ENCODE peak calls at places on chromosomes 3 and 15, in seven cellular contexts. P is GM13976; Y is GM06990; C is cardiac muscle cell; M is heart right ventricle; U is breast epithelium; E is CD4-positive, alpha-beta T cell. N is an unnamed sample.

GRCh38 chr15:64844576-64845140 is 2.9 kb downstream of the PLEKHO2 start:
- DNase-seq in P (no peak), Y (no peak), C (no peak), M (no peak), U (no peak), E (no peak), N (no peak)

GRCh38 chr15:63463030-63463429 is 41.4 kb upstream of the USP3 start:
- DNase-seq in P (no peak), Y (no peak), C (no peak), M (no peak), U (no peak), E (no peak), N (no peak)

GRCh38 chr3:122929188-122929465 is 98.4 kb downstream of the SEMA5B start:
- DNase-seq in P (no peak), Y (no peak), C (no peak), M (no peak), U (no peak), E (no peak), N (no peak)

GRCh38 chr15:80105193-80105984 is 45.9 kb downstream of the ZFAND6 start:
- DNase-seq in P (no peak), Y (no peak), C (no peak), M (no peak), U (no peak), E (no peak), N (no peak)

GRCh38 chr15:67178569-67179210 is 75.8 kb downstream of the AAGAB start:
- DNase-seq in P (no peak), Y (no peak), C (peak), M (no peak), U (no peak), E (no peak), N (no peak)

GRCh38 chr3:112681822-112682325 is 40.9 kb upstream of the CCDC80 start:
- DNase-seq in P (no peak), Y (no peak), C (no peak), M (no peak), U (no peak), E (no peak), N (no peak)

GRCh38 chr3:158103956-158104338 is 2.3 kb downstream of the SHOX2 start:
- DNase-seq in P (no peak), Y (no peak), C (no peak), M (no peak), U (no peak), E (no peak), N (no peak)

GRCh38 chr15:68615301-68615700 is 36.5 kb downstream of the CORO2B start:
- DNase-seq in P (no peak), Y (no peak), C (no peak), M (no peak), U (no peak), E (no peak), N (no peak)

GRCh38 chr15:27410986-27411385 is 440.0 kb downstream of the GABRG3 start:
- DNase-seq in P (no peak), Y (no peak), C (no peak), M (no peak), U (no peak), E (no peak), N (no peak)

GRCh38 chr3:8539419-8539818 is 37.8 kb downstream of the LMCD1 start:
- DNase-seq in P (no peak), Y (no peak), C (no peak), M (no peak), U (no peak), E (no peak), N (no peak)

GRCh38 chr15:86079491-86080266 is at the start of gene AGBL1:
- DNase-seq in P (no peak), Y (no peak), C (no peak), M (no peak), U (no peak), E (no peak), N (no peak)

GRCh38 chr15:85496551-85497545 is 116.4 kb downstream of the AKAP13 start:
- DNase-seq in P (no peak), Y (no peak), C (no peak), M (no peak), U (no peak), E (no peak), N (no peak)

GRCh38 chr3:46981932-46982471 is 2.5 kb downstream of the NBEAL2 start:
- DNase-seq in P (no peak), Y (no peak), C (no peak), M (no peak), U (peak), E (no peak), N (no peak)

GRCh38 chr3:47781326-47781684 is 388 bp downstream of the SMARCC1 start:
- DNase-seq in P (peak), Y (peak), C (peak), M (peak), U (peak), E (peak), N (peak)

GRCh38 chr15:80967451-80967850 is 22.2 kb downstream of the MESD start:
- DNase-seq in P (no peak), Y (no peak), C (peak), M (no peak), U (peak), E (no peak), N (no peak)

GRCh38 chr3:197151562-197151961 is 121.9 kb upstream of the MELTF start:
- DNase-seq in P (no peak), Y (no peak), C (peak), M (peak), U (no peak), E (no peak), N (no peak)

GRCh38 chr3:159169828-159170227 is 368.0 kb downstream of the MFSD1 start:
- DNase-seq in P (no peak), Y (no peak), C (no peak), M (no peak), U (no peak), E (no peak), N (no peak)

GRCh38 chr3:51389423-51390183 is 1.5 kb upstream of the RBM15B start:
- DNase-seq in P (peak), Y (no peak), C (peak), M (peak), U (no peak), E (peak), N (no peak)

GRCh38 chr15:52765779-52766178 is 24.4 kb downstream of the ONECUT1 start:
- DNase-seq in P (no peak), Y (no peak), C (peak), M (no peak), U (no peak), E (no peak), N (no peak)
- TF ChIP-seq CTCF in P (no peak), Y (no peak), C (peak), M (no peak), U (no peak), E (no peak), N (no peak)

DNA sequence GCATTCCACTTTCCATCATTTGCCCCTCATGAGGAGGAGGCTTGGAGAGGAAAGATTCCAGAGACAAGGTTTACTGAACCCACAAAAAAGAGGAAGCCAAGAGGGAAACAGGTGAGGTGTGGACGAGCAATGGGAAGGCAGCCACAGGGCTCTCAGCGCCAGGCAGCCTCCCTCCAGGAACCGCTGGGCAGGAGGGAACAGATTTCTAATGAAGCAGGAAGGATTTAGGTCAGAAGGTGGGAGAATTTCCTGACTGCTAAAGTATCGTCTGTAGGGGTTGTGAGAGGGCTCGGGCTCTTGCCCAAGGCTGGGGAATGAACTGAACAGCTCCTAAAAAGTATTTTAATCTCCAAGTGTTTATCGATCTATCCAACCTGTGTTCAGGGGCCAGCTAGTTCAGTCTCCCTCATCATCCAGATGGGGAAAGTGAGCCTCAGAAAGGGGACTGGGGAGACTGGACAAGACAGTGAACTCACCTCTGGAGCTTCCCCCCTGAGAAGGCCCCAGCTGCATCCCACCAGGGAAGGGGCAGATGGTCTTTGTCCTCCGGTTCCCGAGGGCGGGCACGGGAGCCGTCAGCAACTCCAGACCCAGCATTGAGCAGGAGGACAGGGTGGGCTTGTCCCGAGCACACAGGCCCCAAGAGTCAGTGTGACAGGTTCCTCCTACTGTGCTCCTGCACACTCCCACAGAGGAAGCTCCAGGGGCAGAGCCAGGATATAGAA is 10.5 kb downstream of the LOXL1 start:
- DNase-seq in P (no peak), Y (no peak), C (no peak), M (no peak), U (no peak), E (no peak), N (no peak)
- TF ChIP-seq CTCF in P (no peak), Y (no peak), C (no peak), M (no peak), U (no peak), E (no peak), N (no peak)

DNA sequence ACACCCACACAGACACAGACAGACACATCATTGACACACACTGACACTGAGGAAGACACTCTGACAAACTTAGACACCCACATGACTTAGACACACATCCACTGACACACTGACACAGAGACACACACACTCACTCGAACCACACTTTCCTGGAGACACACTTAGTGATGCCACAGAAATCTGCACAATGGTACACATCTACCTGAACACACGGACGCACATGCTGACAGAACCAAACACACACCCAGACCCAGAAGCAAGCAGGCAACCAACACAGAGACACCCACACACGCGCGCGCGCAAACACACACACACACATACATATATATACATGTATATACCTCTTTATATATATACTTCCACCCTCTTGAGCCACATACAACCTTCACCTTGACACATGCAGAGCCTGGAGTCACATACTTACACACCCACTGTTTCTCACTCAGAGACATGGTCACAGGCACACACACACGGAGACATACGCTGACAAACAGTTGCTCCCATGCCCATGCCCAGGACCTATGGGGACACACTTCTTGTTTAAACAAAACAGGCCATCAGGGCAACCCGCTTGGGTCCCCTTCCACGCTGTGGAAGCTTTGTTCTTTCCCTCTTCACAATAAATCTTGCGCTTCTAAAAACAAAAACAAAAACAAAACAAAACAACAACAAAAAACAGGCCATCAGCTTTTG is 907 bp upstream of the SCN5A start:
- DNase-seq in P (peak), Y (no peak), C (no peak), M (no peak), U (no peak), E (no peak), N (no peak)
- TF ChIP-seq CTCF in P (no peak), Y (no peak), C (no peak), M (no peak), U (no peak), E (no peak), N (no peak)

DNA sequence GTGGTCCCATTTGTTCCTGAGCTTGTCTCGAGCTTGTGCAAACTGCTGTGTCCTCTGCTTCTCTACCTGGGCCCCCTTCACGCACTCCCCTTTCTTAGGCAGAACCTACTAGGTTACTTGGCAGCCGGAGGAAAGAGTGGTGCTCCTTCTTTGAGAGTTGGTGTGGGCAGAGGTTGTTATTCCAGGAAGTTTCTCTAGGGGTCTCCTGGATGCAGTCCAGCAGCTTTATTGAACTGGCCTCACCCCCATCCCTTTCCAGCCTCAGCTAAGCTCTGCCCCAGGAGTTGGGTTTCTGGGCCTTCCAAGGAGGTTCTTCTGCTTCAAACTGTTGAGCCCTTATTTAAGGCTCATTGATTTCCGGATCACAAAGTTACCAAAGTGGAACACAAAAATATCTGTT is 103.2 kb downstream of the C3orf70 start:
- DNase-seq in P (no peak), Y (no peak), C (no peak), M (no peak), U (no peak), E (no peak), N (no peak)
- TF ChIP-seq CTCF in P (no peak), Y (no peak), C (no peak), M (no peak), U (no peak), E (no peak), N (no peak)

GRCh38 chr3:23945903-23946751 is 1.0 kb downstream of the NR1D2 start:
- DNase-seq in P (peak), Y (peak), C (peak), M (peak), U (peak), E (peak), N (peak)

GRCh38 chr3:23944007-23944760 is 902 bp upstream of the NR1D2 start:
- DNase-seq in P (no peak), Y (no peak), C (peak), M (no peak), U (no peak), E (no peak), N (no peak)

GRCh38 chr3:23945653-23945902 is 492 bp downstream of the NR1D2 start:
- DNase-seq in P (no peak), Y (no peak), C (no peak), M (no peak), U (no peak), E (no peak), N (no peak)

GRCh38 chr3:23942546-23942945 is 2.5 kb upstream of the NR1D2 start:
- DNase-seq in P (no peak), Y (no peak), C (no peak), M (no peak), U (no peak), E (no peak), N (no peak)

DNA sequence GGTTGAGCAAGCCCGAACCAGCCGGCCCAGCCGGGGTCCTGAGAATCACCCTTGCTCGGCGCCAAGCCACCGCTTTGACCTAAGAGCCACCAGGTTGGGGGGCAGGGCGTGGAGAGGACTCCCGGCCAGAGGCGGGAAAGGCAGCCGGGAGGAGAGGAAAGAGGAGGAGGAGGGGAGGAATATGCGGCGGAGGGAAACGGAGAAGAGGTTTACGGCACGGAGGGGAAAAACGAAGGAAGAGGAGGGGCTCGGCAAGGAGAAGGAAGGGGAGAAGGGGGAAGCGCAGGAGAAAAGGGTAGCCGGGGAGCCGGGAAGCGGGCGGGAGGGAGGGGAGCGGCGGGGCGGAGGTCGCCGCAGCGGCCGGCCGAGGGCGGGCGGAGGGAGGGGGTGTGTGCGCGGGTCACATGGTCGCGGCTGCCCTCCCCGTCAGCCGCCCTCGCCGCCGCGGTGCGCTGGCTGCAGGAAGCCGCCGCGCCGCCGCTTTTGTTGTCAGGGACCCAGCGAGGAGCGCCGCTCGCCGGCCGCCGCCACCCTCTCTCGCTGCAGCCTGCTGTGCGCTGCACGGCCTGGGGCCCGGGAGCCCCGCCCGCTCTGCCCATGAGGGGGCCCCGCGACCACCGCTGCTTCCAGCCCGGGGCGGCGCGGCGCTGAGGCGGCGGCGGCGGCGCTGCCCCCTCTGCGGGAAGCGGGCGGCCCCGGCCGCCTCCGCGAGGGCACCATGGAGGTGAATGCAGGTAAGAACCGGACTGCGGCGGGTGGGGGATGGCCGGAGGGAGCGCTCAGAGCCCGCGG is at the start of gene NR1D2:
- DNase-seq in P (peak), Y (peak), C (peak), M (peak), U (peak), E (peak), N (peak)
- TF ChIP-seq CTCF in P (no peak), Y (no peak), C (no peak), M (no peak), U (no peak), E (no peak), N (no peak)

GRCh38 chr3:142028174-142028833 is 121.0 kb downstream of the TFDP2 start:
- DNase-seq in P (peak), Y (peak), C (peak), M (peak), U (no peak), E (no peak), N (no peak)
- TF ChIP-seq CTCF in P (no peak), Y (no peak), C (no peak), M (peak), U (no peak), E (no peak), N (no peak)

GRCh38 chr3:11273945-11274344 is 1.7 kb downstream of the ATG7 start:
- DNase-seq in P (no peak), Y (no peak), C (no peak), M (no peak), U (no peak), E (no peak), N (no peak)

GRCh38 chr3:11274743-11275142 is 2.5 kb downstream of the ATG7 start:
- DNase-seq in P (no peak), Y (no peak), C (no peak), M (no peak), U (no peak), E (no peak), N (no peak)

GRCh38 chr3:11272913-11273574 is 847 bp downstream of the ATG7 start:
- DNase-seq in P (no peak), Y (no peak), C (no peak), M (no peak), U (no peak), E (no peak), N (no peak)

GRCh38 chr3:11269007-11269406 is 3.2 kb upstream of the ATG7 start:
- DNase-seq in P (no peak), Y (no peak), C (no peak), M (no peak), U (no peak), E (no peak), N (no peak)

GRCh38 chr3:11271986-11272904 is at the start of gene ATG7:
- DNase-seq in P (peak), Y (peak), C (peak), M (peak), U (peak), E (peak), N (peak)
- TF ChIP-seq CTCF in P (no peak), Y (no peak), C (no peak), M (no peak), U (no peak), E (no peak), N (no peak)

DNA sequence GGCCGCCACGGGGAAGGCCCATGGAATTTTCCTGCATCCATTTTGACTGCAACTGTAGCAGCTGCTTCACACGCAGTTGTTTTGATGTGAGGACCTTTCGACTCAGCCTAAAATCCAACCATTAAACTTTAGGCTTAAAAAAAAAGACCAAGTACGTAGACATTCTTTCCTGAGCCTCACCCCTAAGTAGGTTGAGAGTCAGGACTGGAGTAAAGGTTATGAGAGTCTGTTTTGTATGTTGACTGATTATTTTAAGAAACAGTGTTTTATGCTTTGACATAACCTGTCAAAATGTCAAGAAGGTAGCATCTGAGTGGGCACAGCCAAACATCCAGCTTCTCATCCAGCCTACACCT is 45.7 kb upstream of the AMOTL2 start:
- DNase-seq in P (no peak), Y (no peak), C (no peak), M (no peak), U (no peak), E (no peak), N (no peak)
- TF ChIP-seq CTCF in P (no peak), Y (no peak), C (no peak), M (no peak), U (no peak), E (no peak), N (no peak)

N was measured in omental fat pad.